ENCODE peak calls at places on chromosomes 4 and X, in nine cellular contexts. Q is foreskin fibroblast; H is stimulated activated CD8-positive, alpha-beta memory T cell treated with anti-CD3 and anti-CD28 coated beads, Interleukin-15, amount 100 ng/mL, for 48 hours; T is WTC11; S is aorta; D is right lobe of liver; K is SW480; J is activated CD4-positive, alpha-beta T cell treated with anti-CD3 and anti-CD28 coated beads, Interleukin-2, amount 50 U/mL, for 48 hours; N is activated T-helper 1 cell treated with anti-CD3 and anti-CD28 coated beads, Interleukin-2, amount 50 U/mL, for 16 hours. C is an unnamed sample.

GRCh38 chr4:98586634-98587354 is 71.6 kb downstream of the TSPAN5 start:
- DNase-seq in Q (no peak), H (no peak), T (no peak), S (no peak), D (no peak), K (no peak), J (no peak), N (no peak), C (no peak)

GRCh38 chr4:110085131-110085530 is 113.3 kb downstream of the ELOVL6 start:
- DNase-seq in Q (no peak), H (no peak), T (no peak), S (no peak), D (no peak), K (no peak), J (no peak), N (no peak), C (no peak)

GRCh38 chr4:113708250-113708649 is 53.3 kb downstream of the CAMK2D start:
- DNase-seq in Q (no peak), H (no peak), T (no peak), S (no peak), D (no peak), K (no peak), J (no peak), N (no peak), C (no peak)

GRCh38 chr4:54539500-54540029 is 118.2 kb upstream of the KIT start:
- DNase-seq in Q (peak), H (no peak), T (peak), S (peak), D (peak), K (peak), J (peak), N (no peak), C (no peak)

GRCh38 chr4:86450861-86451260 is 91.0 kb upstream of the MAPK10 start:
- DNase-seq in Q (no peak), H (no peak), T (no peak), S (no peak), D (no peak), K (no peak), J (no peak), N (no peak), C (no peak)

GRCh38 chr4:68476191-68476590 is 28.9 kb downstream of the TMPRSS11E start:
- DNase-seq in Q (peak), H (no peak), T (no peak), S (no peak), D (no peak), K (no peak), J (no peak), N (no peak), C (no peak)

GRCh38 chr4:116070283-116070682 is 956.9 kb upstream of the NDST4 start:
- DNase-seq in Q (no peak), H (no peak), T (no peak), S (no peak), D (no peak), K (peak), J (no peak), N (no peak), C (no peak)

GRCh38 chr4:25448379-25449109 is 71.5 kb downstream of the ANAPC4 start:
- DNase-seq in Q (peak), H (no peak), T (no peak), S (no peak), D (no peak), K (no peak), J (peak), N (no peak), C (no peak)

GRCh38 chrX:43500240-43500639 is 155.9 kb upstream of the MAOA start:
- DNase-seq in Q (no peak), H (no peak), T (no peak), S (no peak), D (no peak), K (no peak), J (no peak), N (no peak), C (no peak)

GRCh38 chr4:176482972-176483371 is 163.2 kb downstream of the SPCS3 start:
- DNase-seq in Q (no peak), H (no peak), T (no peak), S (no peak), D (no peak), K (no peak), J (no peak), N (no peak), C (no peak)

GRCh38 chr4:185209031-185209851 is at the start of gene SNX25:
- DNase-seq in Q (peak), H (peak), T (peak), S (peak), D (peak), K (peak), J (peak), N (peak), C (peak)

GRCh38 chr4:169689681-169690080 is 68.1 kb downstream of the HPF1 start:
- DNase-seq in Q (no peak), H (no peak), T (no peak), S (no peak), D (no peak), K (no peak), J (no peak), N (no peak), C (no peak)

GRCh38 chrX:55107911-55108310 is 19.1 kb downstream of the PAGE2 start:
- DNase-seq in Q (no peak), H (no peak), T (no peak), S (no peak), D (no peak), K (no peak), J (no peak), N (no peak), C (no peak)

GRCh38 chr4:122045533-122045932 is 93.7 kb upstream of the TRPC3 start:
- DNase-seq in Q (peak), H (no peak), T (no peak), S (no peak), D (no peak), K (peak), J (no peak), N (no peak), C (no peak)

GRCh38 chr4:80202784-80203553 is 5.7 kb downstream of the PRDM8 start:
- DNase-seq in Q (no peak), H (peak), T (peak), S (peak), D (peak), K (no peak), J (peak), N (no peak), C (peak)

GRCh38 chrX:68896581-68896980 is 67.8 kb downstream of the EFNB1 start:
- DNase-seq in Q (no peak), H (no peak), T (no peak), S (no peak), D (no peak), K (no peak), J (no peak), N (no peak), C (no peak)

GRCh38 chr4:1608821-1609500 is 75.2 kb downstream of the FAM53A start:
- DNase-seq in Q (no peak), H (no peak), T (no peak), S (peak), D (no peak), K (no peak), J (no peak), N (no peak), C (no peak)

GRCh38 chrX:23524467-23524866 is 142.8 kb upstream of the PRDX4 start:
- DNase-seq in Q (no peak), H (no peak), T (no peak), S (no peak), D (no peak), K (no peak), J (no peak), N (no peak), C (no peak)

GRCh38 chrX:19924285-19924684 is 36.9 kb upstream of the SH3KBP1 start:
- DNase-seq in Q (no peak), H (no peak), T (no peak), S (no peak), D (no peak), K (no peak), J (no peak), N (no peak), C (no peak)

GRCh38 chr4:121057466-121057911 is 14.8 kb downstream of the NDNF start:
- DNase-seq in Q (no peak), H (no peak), T (no peak), S (no peak), D (no peak), K (no peak), J (no peak), N (no peak), C (no peak)

GRCh38 chr4:89995006-89995405 is 100.4 kb downstream of the MMRN1 start:
- DNase-seq in Q (no peak), H (no peak), T (no peak), S (no peak), D (no peak), K (no peak), J (no peak), N (no peak), C (no peak)

GRCh38 chr4:10456270-10457254 is 664 bp downstream of the ZNF518B start:
- DNase-seq in Q (peak), H (peak), T (peak), S (peak), D (peak), K (no peak), J (peak), N (peak), C (peak)

GRCh38 chr4:54986095-54986846 is 139.1 kb downstream of the KDR start:
- DNase-seq in Q (no peak), H (no peak), T (peak), S (peak), D (no peak), K (no peak), J (no peak), N (no peak), C (no peak)

GRCh38 chr4:8594097-8595038 is 1.8 kb downstream of the CPZ start:
- DNase-seq in Q (peak), H (no peak), T (peak), S (no peak), D (peak), K (peak), J (peak), N (no peak), C (peak)

GRCh38 chr4:176792348-176793059 is at the start of gene VEGFC:
- DNase-seq in Q (peak), H (peak), T (peak), S (peak), D (peak), K (no peak), J (peak), N (no peak), C (peak)

GRCh38 chr4:122117743-122118142 is 34.4 kb upstream of the BLTP1 start:
- DNase-seq in Q (peak), H (no peak), T (no peak), S (no peak), D (no peak), K (peak), J (no peak), N (no peak), C (no peak)

GRCh38 chr4:38185406-38185805 is 225.2 kb downstream of the PTTG2 start:
- DNase-seq in Q (no peak), H (no peak), T (no peak), S (no peak), D (no peak), K (no peak), J (no peak), N (no peak), C (no peak)